ENCODE peak calls at places on chromosome 10, in five cellular contexts. G is HEK293T, A is NT2/D1, C is H1, Q is GM12878. H is an unnamed sample.

GRCh38 chr10:131242007-131242406 is 69.5 kb downstream of the TCERG1L start:
- DNase-seq in G (peak), A (no peak), C (no peak), Q (no peak), H (peak)

GRCh38 chr10:117653170-117653515 is 110.6 kb downstream of the EMX2 start:
- DNase-seq in G (no peak), A (no peak), C (no peak), Q (peak), H (peak)

GRCh38 chr10:64385355-64385754 is 864.2 kb downstream of the REEP3 start:
- DNase-seq in G (no peak), A (peak), C (no peak), Q (no peak), H (no peak)

GRCh38 chr10:14573666-14574261 is 200.9 kb downstream of the FAM107B start:
- DNase-seq in G (no peak), A (no peak), C (no peak), Q (no peak), H (no peak)

GRCh38 chr10:68870061-68870460 is 31.1 kb upstream of the DDX50 start:
- DNase-seq in G (no peak), A (no peak), C (no peak), Q (no peak), H (no peak)

GRCh38 chr10:127802532-127803055 is 65.6 kb downstream of the FOXI2 start:
- DNase-seq in G (no peak), A (no peak), C (no peak), Q (no peak), H (no peak)

GRCh38 chr10:15793664-15794063 is 66.6 kb downstream of the MINDY3 start:
- DNase-seq in G (no peak), A (no peak), C (no peak), Q (no peak), H (no peak)

GRCh38 chr10:24669285-24669861 is 54.3 kb downstream of the ARHGAP21 start:
- DNase-seq in G (no peak), A (no peak), C (no peak), Q (no peak), H (no peak)

GRCh38 chr10:104880655-104881222 is 239.6 kb downstream of the SORCS3 start:
- DNase-seq in G (no peak), A (no peak), C (no peak), Q (no peak), H (no peak)

GRCh38 chr10:10623958-10624590 is 393.6 kb upstream of the CELF2 start:
- DNase-seq in G (no peak), A (no peak), C (no peak), Q (no peak), H (no peak)

GRCh38 chr10:30284860-30285594 is 64.1 kb downstream of the MTPAP start:
- DNase-seq in G (peak), A (no peak), C (no peak), Q (peak), H (no peak)

GRCh38 chr10:88080213-88080612 is 216.8 kb downstream of the PTEN start:
- DNase-seq in G (peak), A (no peak), C (no peak), Q (no peak), H (peak)

GRCh38 chr10:126160971-126161630 is 227.2 kb downstream of the ADAM12 start:
- DNase-seq in G (peak), A (no peak), C (no peak), Q (no peak), H (no peak)

GRCh38 chr10:76172020-76172419 is 740.6 kb downstream of the LRMDA start:
- DNase-seq in G (no peak), A (no peak), C (no peak), Q (no peak), H (no peak)

GRCh38 chr10:48462482-48463020 is 142.3 kb downstream of the ARHGAP22 start:
- DNase-seq in G (no peak), A (no peak), C (no peak), Q (no peak), H (no peak)

GRCh38 chr10:2933519-2933918 is 133.8 kb upstream of the PFKP start:
- DNase-seq in G (no peak), A (no peak), C (no peak), Q (no peak), H (no peak)

GRCh38 chr10:17865351-17865750 is 56.2 kb downstream of the MRC1 start:
- DNase-seq in G (no peak), A (no peak), C (no peak), Q (no peak), H (no peak)

GRCh38 chr10:22805304-22805703 is 90.9 kb upstream of the PIP4K2A start:
- DNase-seq in G (no peak), A (no peak), C (no peak), Q (no peak), H (peak)

GRCh38 chr10:129426670-129427069 is 40.4 kb upstream of the MGMT start:
- DNase-seq in G (no peak), A (no peak), C (no peak), Q (no peak), H (no peak)

GRCh38 chr10:77715081-77715480 is 77.5 kb upstream of the KCNMA1 start:
- DNase-seq in G (peak), A (no peak), C (no peak), Q (no peak), H (peak)

GRCh38 chr10:543862-544822 is 145.3 kb downstream of the DIP2C start:
- DNase-seq in G (no peak), A (no peak), C (no peak), Q (no peak), H (no peak)

DNA sequence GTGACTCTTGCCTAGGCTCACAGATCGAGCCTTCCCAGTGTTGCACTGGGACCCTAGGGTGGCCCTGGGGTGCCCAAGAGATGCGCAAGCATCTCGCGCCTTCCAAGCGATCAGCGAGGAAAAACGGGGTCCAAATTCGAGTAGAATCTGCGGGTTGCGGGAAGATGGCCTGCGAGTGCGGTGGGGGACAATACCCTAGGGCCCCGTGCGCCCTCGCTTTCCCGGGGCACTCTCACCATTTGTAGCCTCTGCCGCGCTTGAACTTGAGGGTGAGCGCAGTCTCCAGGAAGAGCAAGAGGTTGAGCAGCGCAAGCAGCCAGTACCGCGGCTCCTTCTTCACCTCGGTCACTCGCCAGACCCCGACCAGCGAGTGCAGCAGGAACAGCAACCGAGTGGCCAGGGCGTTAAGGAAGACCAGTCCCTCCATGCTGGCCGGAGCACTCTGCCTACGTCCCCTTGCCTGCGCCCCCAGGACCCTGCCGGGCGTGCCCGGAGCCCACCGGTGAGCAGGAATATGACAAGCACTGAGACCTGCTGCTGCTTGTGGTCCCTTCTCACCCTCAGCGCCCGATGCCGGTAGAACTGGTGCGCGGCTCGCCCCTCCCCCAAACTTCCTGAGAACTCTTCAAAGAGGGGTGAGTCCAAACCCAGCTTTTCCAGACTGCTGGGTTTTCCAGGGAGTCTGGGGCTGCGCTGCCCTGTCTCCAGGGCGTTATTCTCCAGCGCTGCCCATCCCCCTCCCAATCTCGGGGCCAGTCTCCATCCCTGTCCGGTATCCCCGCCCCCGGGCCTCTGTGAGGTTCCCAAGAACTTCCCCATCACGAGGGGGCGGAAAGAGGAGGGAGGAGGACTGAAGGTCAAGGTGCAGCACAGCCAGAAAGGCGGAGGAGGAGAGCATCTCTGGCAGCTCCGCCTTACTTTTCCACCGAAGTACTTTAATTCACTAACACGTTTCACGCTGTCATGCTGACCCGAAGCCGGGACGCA is at the start of gene TMEM26:
- DNase-seq in G (no peak), A (no peak), C (peak), Q (no peak), H (no peak)
- TF ChIP-seq SUZ12 in G (no peak), A (peak), C (peak), Q (no peak), H (no peak)

DNA sequence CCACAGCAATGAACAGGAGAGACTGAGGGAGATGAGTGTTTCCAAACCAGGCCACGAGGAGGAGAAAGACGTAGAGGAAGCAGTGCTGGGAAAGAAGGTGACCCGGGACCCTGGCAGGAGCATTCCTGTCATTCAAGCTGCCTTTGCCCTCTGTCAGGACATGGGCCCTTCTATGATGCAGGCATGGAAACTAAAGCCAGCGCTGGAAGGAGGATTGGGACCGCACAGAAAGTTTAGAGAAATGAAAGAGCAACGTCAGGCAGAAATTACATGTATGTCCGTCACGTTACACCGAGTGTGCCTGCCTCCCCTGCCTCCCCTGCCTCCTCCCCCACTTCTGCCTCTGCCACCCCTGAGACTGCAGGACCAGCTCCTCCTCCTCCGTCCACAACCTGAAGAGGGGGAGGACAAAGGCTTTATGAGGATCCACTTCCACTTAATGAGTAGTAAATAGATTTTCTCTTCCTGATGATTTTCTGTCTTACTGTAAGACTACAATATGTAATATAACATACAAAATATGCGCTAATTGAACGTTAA is 13.9 kb upstream of the PWWP2B start:
- DNase-seq in G (no peak), A (no peak), C (no peak), Q (no peak), H (no peak)
- TF ChIP-seq SUZ12 in G (no peak), A (no peak), C (no peak), Q (no peak), H (no peak)

DNA sequence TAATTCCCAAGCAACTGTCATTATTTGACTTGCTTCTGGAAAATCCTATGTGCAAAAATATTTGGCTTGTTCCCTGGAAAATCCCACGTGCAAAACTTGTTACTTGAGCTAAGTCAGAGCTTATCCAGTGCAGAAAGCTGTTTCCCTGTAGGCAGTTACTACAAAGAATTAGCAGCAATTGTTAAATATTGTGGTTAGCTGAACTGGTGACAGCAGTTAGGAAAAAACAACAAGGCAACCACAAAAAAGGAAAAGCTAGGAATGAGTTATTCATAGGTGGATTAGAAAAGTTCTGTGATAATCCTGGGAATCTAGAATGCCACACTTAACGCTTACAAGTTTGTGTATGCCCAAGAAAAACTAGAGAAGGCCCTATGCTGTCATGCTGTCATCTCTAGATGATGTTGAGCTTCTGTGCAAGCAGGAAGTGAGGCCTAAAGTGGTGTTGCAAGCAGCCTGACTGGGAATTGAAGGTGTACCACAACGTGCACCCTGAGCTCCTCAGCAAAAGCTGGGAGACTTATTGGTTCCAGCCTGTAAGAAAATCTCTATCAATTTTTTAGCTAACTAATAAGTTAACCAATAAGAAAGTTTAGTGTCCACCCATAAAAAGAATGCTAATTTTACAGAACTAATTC is 738.6 kb upstream of the LRRTM3 start:
- DNase-seq in G (no peak), A (no peak), C (no peak), Q (no peak), H (no peak)
- TF ChIP-seq SUZ12 in G (no peak), A (no peak), C (no peak), Q (no peak), H (no peak)

GRCh38 chr10:102202386-102202785 is 23.7 kb upstream of the ELOVL3 start:
- DNase-seq in G (no peak), A (no peak), C (no peak), Q (no peak), H (no peak)
- TF ChIP-seq SUZ12 in G (no peak), A (no peak), C (no peak), Q (no peak), H (no peak)

DNA sequence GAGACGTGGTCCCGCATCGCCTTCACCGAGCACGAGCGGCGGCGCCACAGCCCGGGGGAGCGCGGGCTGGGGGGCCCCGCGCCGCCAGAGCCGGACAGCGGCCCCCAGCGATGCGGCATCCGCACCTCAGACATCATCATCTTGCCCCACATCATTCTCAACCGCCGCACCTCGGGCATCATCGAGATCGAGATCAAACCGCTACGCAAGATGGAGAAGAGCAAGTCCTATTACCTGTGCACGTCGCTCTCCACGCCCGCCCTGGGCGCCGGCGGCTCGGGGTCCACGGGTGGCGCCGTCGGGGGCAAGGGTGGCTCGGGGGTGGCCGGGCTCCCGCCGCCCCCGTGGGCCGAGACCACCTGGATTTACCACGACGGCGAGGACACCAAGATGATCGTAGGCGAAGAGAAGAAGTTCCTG is 733 bp downstream of the CNNM2 start:
- DNase-seq in G (peak), A (no peak), C (no peak), Q (no peak), H (peak)
- TF ChIP-seq SUZ12 in G (no peak), A (no peak), C (no peak), Q (no peak), H (no peak)

GRCh38 chr10:89653410-89653828 is 8.4 kb upstream of the PANK1 start:
- DNase-seq in G (no peak), A (no peak), C (no peak), Q (peak), H (peak)
- TF ChIP-seq SUZ12 in G (no peak), A (no peak), C (no peak), Q (no peak), H (no peak)

DNA sequence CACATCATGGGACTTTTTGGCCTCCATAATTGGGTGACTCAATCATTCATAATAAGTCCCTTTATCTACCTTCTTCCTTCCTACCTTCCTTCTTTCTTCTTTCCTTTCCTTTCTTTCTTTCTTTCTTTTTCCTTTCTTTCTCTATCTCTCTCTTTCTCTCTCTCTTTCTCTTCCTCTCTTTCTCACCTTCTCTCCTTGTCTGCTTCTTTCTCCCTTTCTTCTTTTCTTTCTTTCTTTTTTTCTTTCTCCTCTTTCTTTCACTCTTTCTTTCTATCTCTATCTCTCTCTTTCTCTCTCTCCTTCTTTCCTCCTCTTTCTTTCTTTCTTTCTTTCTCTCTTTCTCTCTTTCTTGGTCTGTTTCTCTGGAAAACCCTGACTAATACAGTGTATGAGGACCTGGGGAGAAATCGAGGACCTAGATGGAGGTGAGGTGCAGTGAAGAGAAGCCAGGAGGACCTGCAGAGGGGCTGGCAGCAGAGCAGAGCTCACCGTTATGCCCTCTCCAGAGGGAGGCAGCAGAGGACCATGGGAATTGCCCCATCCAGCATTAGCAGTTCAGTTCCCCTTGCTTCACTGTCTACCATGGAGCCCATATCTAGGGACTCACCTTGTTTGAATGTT is 52.7 kb upstream of the BTRC start:
- DNase-seq in G (peak), A (no peak), C (peak), Q (no peak), H (peak)
- TF ChIP-seq SUZ12 in G (no peak), A (no peak), C (no peak), Q (no peak), H (no peak)

DNA sequence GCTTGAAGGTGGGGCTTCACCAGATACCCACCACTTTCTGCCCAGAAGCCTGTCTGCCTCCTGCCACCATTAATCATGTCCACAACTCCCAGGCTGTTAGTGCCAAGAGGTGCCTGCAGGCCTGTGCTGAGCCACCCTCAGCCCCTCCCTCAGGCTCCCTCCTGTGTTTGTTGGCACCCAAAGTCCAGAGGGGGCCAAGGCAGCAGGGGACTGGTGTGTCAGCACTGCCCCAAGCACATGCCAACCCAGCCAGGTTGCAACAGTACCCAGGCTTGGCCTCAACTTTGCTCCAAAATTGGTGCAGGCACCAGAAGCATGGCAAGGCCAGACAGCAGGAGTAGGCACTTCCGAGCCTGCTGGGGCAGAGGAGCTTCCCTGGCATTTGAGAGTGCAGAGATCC is 111.3 kb downstream of the HPSE2 start:
- DNase-seq in G (no peak), A (no peak), C (no peak), Q (no peak), H (no peak)
- TF ChIP-seq SUZ12 in G (no peak), A (no peak), C (no peak), Q (no peak), H (no peak)

DNA sequence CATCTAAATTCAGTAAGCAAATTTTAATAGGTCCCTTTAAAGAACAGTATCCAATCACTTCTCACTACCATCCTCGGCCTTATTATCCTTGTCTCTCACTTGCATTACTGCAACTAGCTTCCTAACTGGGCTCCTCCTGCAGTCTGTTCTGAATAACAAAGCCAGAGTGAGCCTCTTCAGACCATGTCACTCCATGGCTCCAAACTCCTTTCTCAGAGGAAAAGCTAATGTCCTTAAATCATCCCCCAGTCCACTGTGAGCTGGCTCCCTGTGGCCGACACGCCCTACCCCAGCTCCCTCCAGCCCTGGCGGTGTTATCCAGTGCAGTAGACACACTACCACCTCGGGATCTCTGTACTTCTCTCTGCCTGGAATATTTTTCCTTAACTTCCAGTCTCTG is 80.0 kb downstream of the EPC1 start:
- DNase-seq in G (no peak), A (peak), C (peak), Q (no peak), H (no peak)
- TF ChIP-seq SUZ12 in G (no peak), A (no peak), C (no peak), Q (no peak), H (no peak)

H was measured in HepG2.